ENCODE peak calls at places on chromosome X, in four cellular contexts. N is H1, K is GM12878, H is HepG2. U is an unnamed sample.

GRCh38 chrX:39263946-39264483 is 462.8 kb downstream of the MID1IP1 start:
- DNase-seq in K (no peak), N (no peak), H (no peak), U (no peak)

GRCh38 chrX:118540342-118540741 is 44.7 kb downstream of the DOCK11 start:
- DNase-seq in H (no peak), K (no peak), N (no peak), U (no peak)

GRCh38 chrX:69179380-69179911 is 14.2 kb upstream of the PJA1 start:
- DNase-seq in N (no peak), H (no peak), K (no peak), U (peak)

GRCh38 chrX:107742754-107743191 is 32.8 kb downstream of the TSC22D3 start:
- DNase-seq in N (no peak), H (no peak), K (no peak), U (no peak)

GRCh38 chrX:30153881-30154260 is 61.5 kb upstream of the MAGEB2 start:
- DNase-seq in N (no peak), K (no peak), H (no peak), U (no peak)

GRCh38 chrX:144334577-144334976 is 450.7 kb downstream of the UBE2NL start:
- DNase-seq in H (no peak), N (peak), K (no peak), U (peak)

GRCh38 chrX:31590581-31591113 is 518.8 kb upstream of the FTHL17 start:
- DNase-seq in H (peak), N (no peak), K (no peak), U (no peak)

GRCh38 chrX:49041683-49042529 is 1.3 kb downstream of the TFE3 start:
- DNase-seq in K (no peak), H (no peak), N (no peak), U (peak)

GRCh38 chrX:15336023-15336413 is 695 bp upstream of the PIGA start:
- DNase-seq in H (no peak), N (no peak), K (no peak), U (peak)

GRCh38 chrX:63186137-63186536 is 165.0 kb downstream of the SPIN4 start:
- DNase-seq in N (no peak), K (no peak), H (no peak), U (no peak)

GRCh38 chrX:153319295-153319694 is 2.3 kb downstream of the PNMA6F start:
- DNase-seq in K (no peak), H (no peak), N (no peak), U (no peak)

GRCh38 chrX:120512627-120513026 is 43.5 kb upstream of the LAMP2 start:
- DNase-seq in N (no peak), K (no peak), H (peak), U (no peak)

GRCh38 chrX:65643046-65643785 is 24.2 kb upstream of the MSN start:
- DNase-seq in N (no peak), H (no peak), K (no peak), U (no peak)

GRCh38 chrX:37509349-37509748 is 62.1 kb upstream of the LANCL3 start:
- DNase-seq in N (no peak), H (no peak), K (no peak), U (no peak)

GRCh38 chrX:53257166-53257565 is 24.2 kb downstream of the IQSEC2 start:
- DNase-seq in K (no peak), N (no peak), H (no peak), U (no peak)

GRCh38 chrX:2652106-2652505 is 39.0 kb upstream of the CD99 start:
- DNase-seq in K (no peak), N (no peak), H (no peak), U (no peak)

GRCh38 chrX:71556026-71556425 is 22.2 kb upstream of the GCNA start:
- DNase-seq in K (no peak), N (no peak), H (no peak), U (no peak)

GRCh38 chrX:40866878-40867277 is 131.5 kb upstream of the MED14 start:
- DNase-seq in N (no peak), H (no peak), K (no peak), U (no peak)

GRCh38 chrX:124862304-124862703 is 457.4 kb upstream of the TEX13C start:
- DNase-seq in N (no peak), H (no peak), K (no peak), U (no peak)

GRCh38 chrX:40153335-40154221 is 55.8 kb upstream of the BCOR start:
- DNase-seq in H (no peak), N (no peak), K (no peak), U (peak)

GRCh38 chrX:70494441-70494840 is 49.8 kb downstream of the DLG3 start:
- DNase-seq in H (no peak), K (no peak), N (no peak), U (no peak)

GRCh38 chrX:136880003-136880451 is 498 bp downstream of the RBMX start:
- DNase-seq in N (no peak), H (no peak), K (no peak), U (peak)

GRCh38 chrX:40459576-40460158 is 121.1 kb upstream of the ATP6AP2 start:
- DNase-seq in K (no peak), N (no peak), H (no peak), U (peak)

GRCh38 chrX:13059676-13060499 is 15.5 kb upstream of the FAM9C start:
- DNase-seq in N (no peak), K (no peak), H (no peak), U (no peak)

GRCh38 chrX:133726211-133726630 is 259.2 kb downstream of the GPC3 start:
- DNase-seq in N (no peak), H (peak), K (no peak), U (no peak)

GRCh38 chrX:118199997-118200396 is 83.4 kb upstream of the KLHL13 start:
- DNase-seq in H (no peak), K (no peak), N (no peak), U (no peak)

GRCh38 chrX:149372861-149373260 is 132.2 kb downstream of the IDS start:
- DNase-seq in N (no peak), H (no peak), K (no peak), U (no peak)

DNA sequence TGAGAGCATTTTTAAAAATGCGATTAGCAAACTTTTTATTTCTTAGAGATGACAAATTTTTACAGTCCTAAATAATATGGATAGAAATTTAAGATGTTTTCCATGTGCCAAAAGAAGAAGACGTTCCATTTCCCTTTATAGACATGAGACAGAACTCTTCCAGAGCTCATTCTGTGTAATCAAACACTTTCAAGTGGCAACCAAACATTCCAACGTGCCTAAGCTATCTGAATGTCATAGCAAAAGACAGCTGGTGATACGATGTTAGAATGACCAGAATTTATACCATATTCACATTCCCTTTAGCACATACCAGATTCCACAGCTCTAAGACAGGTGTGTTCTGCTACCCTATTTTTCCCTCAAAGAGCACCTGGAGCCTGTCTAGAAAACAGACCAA is 133.2 kb downstream of the ENOX2 start:
- DNase-seq in H (no peak), K (no peak), N (no peak), U (no peak)
- TF ChIP-seq SIN3A in H (no peak), K (no peak), N (no peak), U (no peak)

DNA sequence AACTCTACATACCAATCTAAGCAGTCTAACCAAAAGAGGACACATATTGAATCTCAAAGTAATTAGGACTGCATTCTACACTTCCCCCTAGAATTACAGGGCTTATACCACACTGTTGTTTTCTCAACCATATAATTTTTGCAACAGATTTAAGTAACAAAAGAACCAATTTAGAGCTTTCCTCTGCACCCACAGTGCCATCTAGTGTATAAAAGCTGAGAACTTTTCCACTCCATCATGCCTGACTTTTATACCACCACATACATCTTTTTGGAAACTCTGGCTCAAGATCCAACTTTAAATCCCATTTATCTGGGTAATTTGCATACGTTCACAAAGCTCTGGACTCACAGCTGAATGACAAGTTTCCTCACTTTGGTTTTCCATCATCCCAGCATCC is 99.5 kb downstream of the EFHC2 start:
- DNase-seq in H (no peak), N (no peak), K (no peak), U (peak)
- TF ChIP-seq TCF12 in H (no peak), N (no peak), K (no peak), U (no peak)

DNA sequence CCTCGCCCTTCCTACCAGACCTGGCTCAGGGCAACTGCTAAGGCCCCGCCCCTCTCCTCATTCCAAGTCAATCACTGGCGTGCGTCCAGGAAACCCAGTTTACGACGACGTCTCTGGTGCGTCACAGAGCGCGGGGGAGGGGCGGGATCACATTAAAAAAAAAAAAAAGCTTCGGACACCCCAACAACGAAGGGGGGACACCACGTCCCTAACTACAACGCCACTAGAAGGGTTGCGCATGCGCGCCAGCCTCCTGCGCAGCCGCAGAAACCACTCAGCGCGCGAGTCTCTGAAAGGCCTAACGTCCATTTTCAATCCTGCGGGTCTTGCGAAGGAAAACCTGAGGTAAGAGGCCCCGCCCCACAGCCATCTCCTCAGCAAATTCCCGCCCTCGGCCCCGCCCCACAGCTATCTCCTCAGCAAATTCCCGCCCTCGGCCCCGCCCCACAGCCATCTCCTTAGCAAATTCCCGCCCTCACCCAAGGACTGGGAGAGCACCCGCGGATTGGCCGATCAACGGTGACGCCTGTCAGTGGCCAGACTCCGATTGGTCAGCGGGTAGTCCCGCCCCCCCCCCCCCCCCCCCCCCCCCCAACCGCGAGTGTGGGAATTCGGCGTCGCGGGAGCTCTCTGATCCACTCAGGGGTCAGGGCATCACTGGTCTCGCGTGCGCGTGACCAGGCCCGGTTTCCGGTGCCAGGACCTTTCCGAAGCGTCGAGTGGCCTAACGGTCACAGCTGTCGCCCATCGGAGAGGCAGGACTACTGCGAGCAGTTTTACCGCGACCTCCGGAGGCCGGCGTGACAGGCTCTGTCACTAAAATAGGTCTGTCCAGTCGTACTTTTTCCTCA is at the start of gene SCML1:
- DNase-seq in H (peak), K (peak), N (peak), U (peak)
- H3K4me3 ChIP-seq in H (peak), K (peak), N (peak), U (peak)

GRCh38 chrX:103415068-103415467 is 38.7 kb downstream of the BEX3 start:
- DNase-seq in N (no peak), K (no peak), H (no peak), U (no peak)

GRCh38 chrX:103417933-103418332 is 41.6 kb downstream of the BEX3 start:
- DNase-seq in H (no peak), K (no peak), N (no peak), U (no peak)

GRCh38 chrX:103415528-103415927 is 39.2 kb downstream of the BEX3 start:
- DNase-seq in N (no peak), K (no peak), H (no peak), U (no peak)

GRCh38 chrX:103418811-103419210 is 42.5 kb downstream of the BEX3 start:
- DNase-seq in K (no peak), H (no peak), N (no peak), U (no peak)

DNA sequence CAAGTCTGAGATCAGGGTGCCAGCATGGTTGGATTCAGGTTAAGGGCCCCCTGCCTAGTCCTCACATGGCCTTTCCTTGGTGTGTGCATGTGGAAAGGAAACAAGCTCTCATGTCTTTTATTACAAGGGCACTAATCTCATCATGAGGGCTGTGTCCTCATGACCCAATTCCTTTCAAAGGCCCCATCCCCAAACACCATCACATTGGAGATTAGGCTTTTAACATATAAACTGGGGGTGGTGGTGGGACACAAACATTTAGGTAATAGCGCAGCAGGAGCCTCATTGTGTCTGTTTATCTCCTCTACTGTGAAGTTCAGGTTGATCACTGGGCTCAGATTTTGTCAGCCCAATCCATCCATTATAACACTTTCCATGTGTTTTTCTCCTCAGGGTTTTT is 41.0 kb downstream of the BEX3 start:
- DNase-seq in H (no peak), N (no peak), K (no peak), U (no peak)
- TF ChIP-seq SIN3A in H (no peak), N (no peak), K (no peak), U (no peak)

GRCh38 chrX:20265221-20265725 is 1.4 kb downstream of the RPS6KA3 start:
- DNase-seq in N (no peak), K (no peak), H (peak), U (peak)
- TF ChIP-seq TCF12 in N (no peak), K (no peak), H (no peak), U (no peak)

GRCh38 chrX:10032147-10032546 is 65.0 kb downstream of the CLDN34 start:
- DNase-seq in H (no peak), N (no peak), K (no peak), U (no peak)

GRCh38 chrX:10034740-10035260 is 67.6 kb downstream of the CLDN34 start:
- DNase-seq in K (no peak), H (no peak), N (no peak), U (no peak)

GRCh38 chrX:10030570-10030969 is 63.4 kb downstream of the CLDN34 start:
- DNase-seq in K (no peak), H (peak), N (no peak), U (no peak)

GRCh38 chrX:10033360-10034007 is 66.3 kb downstream of the CLDN34 start:
- DNase-seq in H (no peak), K (no peak), N (no peak), U (no peak)

GRCh38 chrX:10031743-10032142 is 64.6 kb downstream of the CLDN34 start:
- DNase-seq in N (no peak), H (no peak), K (no peak), U (no peak)
- H3K4me3 ChIP-seq in N (no peak), H (no peak), K (no peak), U (no peak)